ENCODE peak calls at places on chromosome 20, in eight cellular contexts. M is AG04450, U is choroid plexus epithelial cell, D is left lung, O is GM12865, Q is cardiac fibroblast, E is AG10803, K is colonic mucosa. J is an unnamed sample.

GRCh38 chr20:25081065-25081729 is 744 bp downstream of the VSX1 start:
- DNase-seq in U (no peak), Q (no peak), M (no peak), K (no peak), O (no peak), D (no peak), E (no peak), J (peak; percentile 41)

GRCh38 chr20:13274311-13274965 is 53.4 kb downstream of the ISM1 start:
- DNase-seq in M (no peak), O (no peak), E (no peak), K (no peak), U (no peak), D (no peak), Q (no peak), J (no peak)

GRCh38 chr20:400451-401275 is 7.4 kb upstream of the RBCK1 start:
- DNase-seq in Q (no peak), M (no peak), E (no peak), U (no peak), O (no peak), D (no peak), K (no peak), J (peak; percentile 37)

GRCh38 chr20:44594730-44595129 is 12.4 kb downstream of the PKIG start:
- DNase-seq in K (no peak), D (no peak), M (peak; percentile 64), O (peak; percentile 71), Q (peak; percentile 55), E (peak; percentile 78), U (peak; percentile 75), J (peak; percentile 76)

GRCh38 chr20:16479666-16480065 is 93.6 kb downstream of the KIF16B start:
- DNase-seq in M (no peak), U (peak; percentile 39), E (peak; percentile 8), O (no peak), Q (no peak), K (no peak), D (no peak), J (peak; percentile 18)

GRCh38 chr20:16771204-16771603 is 23.0 kb downstream of the OTOR start:
- DNase-seq in K (no peak), M (no peak), U (no peak), Q (no peak), D (no peak), O (no peak), E (no peak), J (no peak)

GRCh38 chr20:16018881-16019280 is 554.4 kb downstream of the KIF16B start:
- DNase-seq in U (no peak), D (no peak), O (no peak), K (no peak), Q (no peak), E (no peak), M (no peak), J (peak; percentile 36)

GRCh38 chr20:18543932-18544331 is 23.3 kb upstream of the SMIM26 start:
- DNase-seq in D (no peak), K (no peak), E (no peak), M (no peak), O (no peak), Q (no peak), U (no peak), J (no peak)

GRCh38 chr20:4720121-4720976 is 1.4 kb upstream of the PRND start:
- DNase-seq in K (peak; percentile 71), Q (peak; percentile 81), E (peak; percentile 94), O (peak; percentile 93), D (peak; percentile 77), M (peak; percentile 43), U (peak; percentile 80), J (peak; percentile 74)

GRCh38 chr20:9169409-9169808 is 100.5 kb downstream of the PLCB4 start:
- DNase-seq in O (no peak), K (no peak), M (no peak), E (no peak), Q (no peak), U (no peak), D (no peak), J (no peak)

GRCh38 chr20:10466325-10466724 is 31.2 kb downstream of the SLX4IP start:
- DNase-seq in K (no peak), D (no peak), E (peak; percentile 37), Q (peak; percentile 60), O (no peak), U (no peak), M (no peak), J (no peak)

GRCh38 chr20:41632896-41633295 is 14.7 kb upstream of the CHD6 start:
- DNase-seq in M (no peak), K (no peak), O (no peak), U (no peak), Q (peak; percentile 38), D (no peak), E (peak; percentile 82), J (peak; percentile 50)

GRCh38 chr20:10929023-10929422 is 255.2 kb upstream of the JAG1 start:
- DNase-seq in U (peak; percentile 60), Q (no peak), E (no peak), O (no peak), M (no peak), D (no peak), K (no peak), J (peak; percentile 61)

GRCh38 chr20:20259534-20259933 is 108.4 kb upstream of the INSM1 start:
- DNase-seq in E (peak; percentile 3), M (no peak), U (no peak), K (no peak), Q (no peak), D (no peak), O (no peak), J (no peak)

DNA sequence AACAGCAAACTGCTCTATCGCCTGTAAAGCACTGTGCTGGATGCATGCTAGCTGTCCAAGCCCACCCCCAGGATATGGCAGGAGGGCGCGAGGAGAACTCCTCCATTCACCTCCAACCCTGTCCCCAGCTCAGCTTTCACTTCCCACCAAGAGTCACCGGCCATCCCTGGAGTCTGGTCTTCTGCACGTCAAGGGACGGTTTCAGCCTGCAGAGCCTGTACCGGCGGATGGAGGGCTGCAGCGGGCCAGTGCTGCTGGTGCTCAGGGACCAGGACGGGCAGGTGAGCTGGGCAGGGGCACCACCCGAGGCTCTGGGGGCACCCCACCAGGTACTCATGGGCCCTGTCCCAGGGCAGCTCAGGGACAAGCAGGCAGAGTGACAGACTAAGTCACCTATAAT is 3.0 kb downstream of the TLDC2 start:
- DNase-seq in K (no peak), D (no peak), M (no peak), O (no peak), Q (no peak), U (no peak), E (no peak), J (no peak)
- TF ChIP-seq CTCF in K (no peak), D (no peak), M (no peak), O (no peak), Q (no peak), U (no peak), E (no peak), J (no peak)

DNA sequence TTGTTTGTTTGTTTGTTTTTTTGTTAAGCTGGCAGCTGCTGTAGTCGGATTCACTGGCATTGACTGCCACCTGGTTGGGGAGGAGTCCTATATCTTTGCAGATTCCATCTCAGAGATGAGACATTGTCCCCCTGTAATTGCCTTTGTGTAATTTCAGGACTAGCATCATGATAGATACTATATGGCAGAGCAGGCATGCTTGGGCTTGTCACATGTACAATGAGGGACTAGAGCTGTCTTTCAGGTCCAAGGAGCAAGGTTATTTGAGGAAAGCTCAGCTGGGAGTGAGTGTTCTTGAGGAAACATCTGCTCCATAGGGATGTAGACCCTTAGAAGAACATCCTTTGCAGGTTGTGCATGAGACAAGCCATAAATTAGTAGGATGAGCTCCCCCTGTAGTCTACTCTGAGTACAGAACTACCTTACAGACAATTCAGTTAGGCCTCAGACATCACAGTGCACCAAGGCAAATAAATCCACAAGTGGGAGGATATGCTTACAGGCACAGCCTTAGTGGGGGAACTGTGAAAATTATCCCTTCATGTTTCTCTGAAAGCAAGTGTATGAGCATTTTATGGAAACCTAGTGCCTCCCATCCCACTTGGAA is 62.1 kb downstream of the BMP2 start:
- DNase-seq in O (peak; percentile 2), Q (peak; percentile 7), U (peak; percentile 41), E (no peak), M (no peak), D (no peak), K (no peak), J (peak; percentile 3)
- TF ChIP-seq CTCF in O (no peak), Q (peak; percentile 32), U (peak; percentile 51), E (peak; percentile 23), M (peak; percentile 36), D (no peak), K (no peak), J (no peak)

GRCh38 chr20:34175879-34176278 is 63.8 kb upstream of the EIF2S2 start:
- DNase-seq in O (no peak), E (no peak), D (no peak), M (no peak), U (no peak), Q (no peak), K (no peak), J (no peak)

GRCh38 chr20:34177060-34177459 is 64.2 kb upstream of the ASIP start:
- DNase-seq in E (no peak), Q (no peak), U (no peak), O (no peak), M (no peak), D (no peak), K (no peak), J (no peak)

GRCh38 chr20:34181484-34181883 is 59.7 kb upstream of the ASIP start:
- DNase-seq in O (no peak), D (no peak), E (no peak), Q (no peak), K (no peak), M (no peak), U (no peak), J (no peak)

GRCh38 chr20:34179636-34180360 is 61.4 kb upstream of the ASIP start:
- DNase-seq in O (no peak), K (no peak), Q (no peak), M (no peak), U (no peak), D (no peak), E (peak; percentile 79), J (no peak)

DNA sequence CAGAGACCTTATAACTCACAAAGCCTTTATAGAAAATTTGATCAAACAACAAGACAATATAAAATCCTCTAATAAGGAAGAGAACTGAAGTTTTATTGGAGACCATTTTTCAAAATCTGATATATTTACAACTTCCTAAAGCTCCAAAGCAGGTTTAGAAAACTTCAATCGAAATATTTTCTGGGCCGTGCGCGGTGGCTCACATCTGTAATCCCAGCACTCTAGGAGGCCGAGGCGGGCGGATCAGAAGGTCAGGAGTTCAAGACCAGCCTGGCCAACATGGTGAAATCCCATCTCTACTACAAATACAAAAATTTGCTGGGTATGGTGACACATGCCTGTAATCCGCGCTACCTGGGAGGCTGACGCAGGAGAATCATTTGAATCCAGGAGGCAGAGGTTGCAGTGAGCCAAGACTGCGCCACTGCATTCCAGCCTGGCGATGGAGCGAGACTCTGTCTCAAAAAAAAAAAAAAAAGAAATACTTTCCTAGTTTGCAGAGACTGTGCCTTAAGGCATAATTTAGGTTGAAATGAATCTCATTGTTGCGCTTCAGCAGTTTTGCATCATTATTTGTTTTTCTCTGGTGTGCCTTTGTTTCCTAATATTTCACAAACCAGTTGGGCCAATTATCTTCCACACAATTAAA is 60.6 kb upstream of the ASIP start:
- DNase-seq in M (no peak), U (no peak), D (no peak), K (no peak), O (no peak), E (peak; percentile 36), Q (no peak), J (no peak)
- TF ChIP-seq CTCF in M (no peak), U (no peak), D (no peak), K (no peak), O (no peak), E (no peak), Q (no peak), J (no peak)

DNA sequence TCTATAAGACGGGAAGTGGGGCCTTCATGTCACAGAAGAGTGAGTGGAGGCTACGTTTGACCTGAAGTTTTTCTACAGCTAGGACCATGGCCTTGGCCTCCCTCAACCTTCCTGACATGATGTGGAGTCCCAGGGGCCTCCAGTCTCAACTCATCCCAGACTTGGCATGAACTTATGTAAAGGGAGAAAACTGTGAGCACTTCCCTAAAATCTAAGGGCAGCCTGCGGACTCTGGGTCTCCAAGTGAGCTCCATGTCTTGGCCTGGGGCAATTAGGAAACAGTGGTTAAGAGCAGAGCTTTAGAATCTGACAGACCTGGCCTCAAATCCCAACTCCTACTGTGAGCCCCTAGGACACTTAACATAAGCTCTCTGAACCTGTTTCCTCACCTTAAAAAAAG is 182.5 kb downstream of the ZNF217 start:
- DNase-seq in M (no peak), O (no peak), U (no peak), E (no peak), Q (no peak), D (no peak), K (no peak), J (no peak)
- TF ChIP-seq CTCF in M (no peak), O (no peak), U (no peak), E (no peak), Q (no peak), D (no peak), K (no peak), J (no peak)